ENCODE peak calls at places on chromosomes 13 and 19, in five cellular contexts. H is PC-3, K is HCT116, F is GM23338, E is GM23248. L is an unnamed sample. For H3K9me2, the result is how much of the 10 kb centered on the place peaks cover.

GRCh38 chr13:47708386-47708785 is 292.7 kb downstream of the SUCLA2 start:
- DNase-seq in H (peak), K (no peak), F (no peak), E (peak), L (no peak)

GRCh38 chr19:18496167-18496979 is 25.5 kb downstream of the ELL start:
- DNase-seq in H (peak), K (no peak), F (no peak), E (peak), L (peak)

GRCh38 chr13:80213201-80213600 is 127.7 kb downstream of the SPRY2 start:
- DNase-seq in H (no peak), K (no peak), F (no peak), E (no peak), L (no peak)

GRCh38 chr19:6577410-6578125 is 13.4 kb downstream of the CD70 start:
- DNase-seq in H (no peak), K (no peak), F (no peak), E (no peak), L (peak)

GRCh38 chr19:45746866-45747265 is 13.6 kb downstream of the MEIOSIN start:
- DNase-seq in H (no peak), K (no peak), F (no peak), E (no peak), L (no peak)

GRCh38 chr19:31784631-31785237 is 435.5 kb upstream of the TSHZ3 start:
- DNase-seq in H (no peak), K (no peak), F (no peak), E (no peak), L (no peak)

GRCh38 chr13:59997976-59998375 is 165.8 kb downstream of the DIAPH3 start:
- DNase-seq in H (no peak), K (no peak), F (no peak), E (no peak), L (no peak)

GRCh38 chr19:58518261-58519086 is 1.1 kb downstream of the ZBTB45 start:
- DNase-seq in H (peak), K (no peak), F (no peak), E (peak), L (no peak)

GRCh38 chr13:109162248-109163051 is 533.0 kb downstream of the MYO16 start:
- DNase-seq in H (peak), K (no peak), F (no peak), E (no peak), L (peak)

GRCh38 chr19:35894342-35894741 is 6.0 kb downstream of the NFKBID start:
- DNase-seq in H (no peak), K (no peak), F (no peak), E (no peak), L (no peak)

GRCh38 chr13:29688193-29688592 is 92.7 kb upstream of the SLC7A1 start:
- DNase-seq in H (no peak), K (no peak), F (no peak), E (peak), L (no peak)

GRCh38 chr19:19185853-19186728 is 5.9 kb downstream of the BORCS8 start:
- DNase-seq in H (peak), K (peak), F (peak), E (peak), L (peak)

GRCh38 chr13:104086205-104086604 is 1020.0 kb upstream of the SLC10A2 start:
- DNase-seq in H (no peak), K (no peak), F (no peak), E (no peak), L (no peak)

GRCh38 chr19:35272122-35272715 is 3.5 kb downstream of the USF2 start:
- DNase-seq in H (no peak), K (no peak), F (no peak), E (no peak), L (no peak)

GRCh38 chr13:48096670-48097069 is 1.8 kb upstream of the MED4 start:
- DNase-seq in H (no peak), K (no peak), F (peak), E (no peak), L (no peak)

GRCh38 chr13:73223372-73223781 is 164.6 kb downstream of the KLF5 start:
- DNase-seq in H (peak), K (no peak), F (no peak), E (no peak), L (peak)

GRCh38 chr13:31096624-31097302 is 64.9 kb downstream of the HSPH1 start:
- DNase-seq in H (peak), K (no peak), F (peak), E (no peak), L (no peak)

GRCh38 chr13:59793107-59793506 is 370.6 kb downstream of the DIAPH3 start:
- DNase-seq in H (no peak), K (no peak), F (peak), E (no peak), L (no peak)

GRCh38 chr13:73025212-73026012 is 33.4 kb upstream of the KLF5 start:
- DNase-seq in H (no peak), K (no peak), F (no peak), E (peak), L (no peak)

GRCh38 chr13:95281258-95281602 is 20.0 kb downstream of the ABCC4 start:
- DNase-seq in H (no peak), K (no peak), F (no peak), E (no peak), L (no peak)

GRCh38 chr19:18896421-18896841 is 473 bp upstream of the CERS1 start:
- DNase-seq in H (peak), K (no peak), F (peak), E (peak), L (no peak)

GRCh38 chr13:34155931-34156607 is 338.1 kb downstream of the RFC3 start:
- DNase-seq in H (peak), K (peak), F (no peak), E (peak), L (no peak)

GRCh38 chr19:1655992-1656608 is 3.7 kb upstream of the TCF3 start:
- DNase-seq in H (no peak), K (no peak), F (no peak), E (no peak), L (no peak)

GRCh38 chr13:96090240-96091101 is 564 bp downstream of the HS6ST3 start:
- DNase-seq in H (no peak), K (no peak), F (peak), E (peak), L (peak)

GRCh38 chr13:112730157-112730671 is 40.4 kb downstream of the ATP11A start:
- DNase-seq in H (no peak), K (no peak), F (no peak), E (no peak), L (no peak)

GRCh38 chr13:45773944-45774343 is 71.8 kb downstream of the CBY2 start:
- DNase-seq in H (no peak), K (no peak), F (no peak), E (no peak), L (no peak)

GRCh38 chr19:2423913-2424685 is 3.3 kb downstream of the TIMM13 start:
- DNase-seq in H (no peak), K (no peak), F (no peak), E (no peak), L (no peak)

GRCh38 chr19:51462681-51463080 is 4.4 kb upstream of the SIGLEC8 start:
- DNase-seq in H (no peak), K (no peak), F (no peak), E (no peak), L (no peak)

GRCh38 chr13:34179481-34179880 is 361.5 kb downstream of the RFC3 start:
- DNase-seq in H (no peak), K (no peak), F (peak), E (peak), L (no peak)

GRCh38 chr13:89066868-89067466 is 1395.8 kb downstream of the SLITRK5 start:
- DNase-seq in H (peak), K (peak), F (peak), E (peak), L (peak)

GRCh38 chr13:34343413-34343812 is 525.5 kb downstream of the RFC3 start:
- DNase-seq in H (no peak), K (no peak), F (no peak), E (no peak), L (no peak)

GRCh38 chr13:90386090-90386489 is 961.4 kb upstream of the MIR17HG start:
- DNase-seq in H (no peak), K (no peak), F (no peak), E (no peak), L (no peak)

GRCh38 chr13:102117175-102117830 is 284.5 kb downstream of the FGF14 start:
- DNase-seq in H (no peak), K (no peak), F (no peak), E (no peak), L (no peak)

GRCh38 chr13:82636119-82636518 is 1246.2 kb downstream of the SLITRK1 start:
- DNase-seq in H (peak), K (no peak), F (no peak), E (peak), L (no peak)

GRCh38 chr19:658059-658839 is 4.8 kb downstream of the RNF126 start:
- DNase-seq in H (no peak), K (no peak), F (no peak), E (peak), L (no peak)

GRCh38 chr19:4399871-4400768 is at the start of gene SH3GL1:
- DNase-seq in H (peak), K (peak), F (peak), E (peak), L (peak)
- H3K27ac ChIP-seq in H (no peak), K (peak), F (peak), E (peak), L (peak)

GRCh38 chr13:77979721-77980377 is 61.2 kb upstream of the EDNRB start:
- DNase-seq in H (no peak), K (no peak), F (no peak), E (peak), L (no peak)
- H3K9me2 ChIP-seq in H (under half), K (under half), F (under half), E (under half), L (under half)

DNA sequence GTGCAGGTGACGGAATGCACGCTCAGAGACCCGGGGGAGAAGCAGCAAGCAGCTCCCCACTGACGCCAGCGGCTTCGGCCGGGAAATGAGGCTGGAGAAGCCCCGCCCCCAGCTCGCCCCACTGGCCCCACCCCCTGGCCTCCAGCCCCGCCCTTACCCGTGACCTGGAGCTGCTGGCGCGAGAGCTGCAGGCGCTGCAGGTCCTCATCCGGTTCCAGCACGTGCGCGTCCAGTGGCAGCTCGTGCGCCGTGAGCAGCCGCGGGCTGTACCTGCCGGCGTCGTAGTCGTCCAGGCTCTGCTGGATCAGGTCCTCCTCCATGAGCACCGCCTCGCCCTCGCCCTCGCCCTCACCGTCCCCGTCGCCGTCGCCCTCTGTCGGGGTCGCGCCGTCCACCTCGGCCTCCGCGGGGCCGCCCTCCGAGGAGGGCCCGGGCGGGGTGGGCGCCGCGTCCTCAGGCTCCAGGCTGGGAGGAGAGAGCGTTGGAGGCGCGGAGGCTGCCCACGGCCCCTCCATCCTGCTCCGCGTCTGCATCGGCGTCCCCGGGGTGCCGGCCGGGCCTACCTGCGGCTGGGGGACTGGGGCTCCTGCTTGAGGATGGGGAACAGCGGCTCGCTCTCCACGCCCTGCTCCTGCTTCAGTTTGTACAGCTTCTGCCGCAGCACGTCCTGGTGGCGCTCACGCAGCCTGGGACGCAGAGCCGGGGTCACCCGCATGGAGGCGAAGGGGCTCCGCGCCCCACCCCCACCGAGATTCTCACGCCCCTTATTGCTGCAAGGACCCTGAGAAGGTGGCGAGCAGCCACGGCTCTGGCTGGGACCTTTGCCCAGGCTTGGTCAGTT is 6.4 kb upstream of the TBXA2R start:
- DNase-seq in H (no peak), K (no peak), F (peak), E (peak), L (no peak)
- H3K27ac ChIP-seq in H (no peak), K (no peak), F (peak), E (no peak), L (no peak)

DNA sequence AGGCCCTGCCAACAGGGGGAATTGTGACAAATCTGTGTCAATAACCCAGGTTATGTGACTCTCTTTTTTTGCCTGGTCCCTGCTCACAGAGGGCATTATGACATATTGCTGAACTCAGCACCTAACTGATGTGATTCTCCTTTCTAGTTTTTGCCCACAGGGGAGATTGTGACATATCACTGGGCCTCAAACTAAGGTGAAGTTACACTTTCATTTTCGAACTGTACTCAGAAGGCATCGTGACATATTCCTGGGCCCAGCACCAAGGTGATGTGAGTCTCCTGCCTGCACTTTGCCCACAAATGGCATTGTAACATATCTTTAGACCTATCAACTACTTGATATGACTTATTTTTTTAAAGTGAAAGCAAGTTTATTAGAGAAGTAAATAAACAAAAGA is 83.0 kb downstream of the ZNF728 start:
- DNase-seq in H (no peak), K (no peak), F (no peak), E (no peak), L (peak)
- H3K9me2 ChIP-seq in H (under half), K (under half), F (under half), E (under half), L (under half)

DNA sequence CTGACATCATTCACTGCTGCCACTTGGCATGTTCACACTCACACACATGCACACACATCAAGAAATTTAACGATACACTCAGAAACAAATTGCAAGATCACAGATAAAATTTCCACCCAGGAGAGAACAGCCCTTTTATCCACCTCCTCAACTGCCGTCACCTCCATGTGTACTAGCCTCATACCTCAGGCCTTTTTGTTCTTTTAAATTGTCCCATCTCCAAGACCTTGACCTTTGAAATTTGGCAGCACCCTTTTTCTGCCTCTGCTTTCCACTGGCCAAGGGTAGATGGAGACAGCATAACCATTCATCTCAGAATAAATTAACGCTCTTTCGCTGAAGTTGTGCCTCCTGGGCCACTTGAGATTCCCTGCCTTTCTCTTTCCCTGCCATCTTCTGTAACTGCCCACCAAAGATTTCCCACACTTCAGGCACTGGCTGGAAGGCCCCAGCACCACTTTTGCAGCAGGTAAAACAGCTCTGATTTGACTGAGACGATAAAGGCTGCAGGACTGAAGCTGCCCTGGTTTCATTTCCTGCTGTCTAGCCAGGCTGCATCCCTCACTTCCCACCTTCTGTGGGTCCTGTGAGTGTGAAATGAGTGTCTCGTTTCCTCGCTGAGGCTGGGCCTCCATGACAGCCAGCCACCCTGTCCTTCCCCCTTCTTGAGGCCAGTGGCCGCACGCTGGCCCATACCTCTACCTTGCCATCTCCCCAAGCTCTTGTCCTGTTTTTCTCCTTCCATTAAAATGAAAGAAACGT is 39.3 kb downstream of the MBNL2 start:
- DNase-seq in H (no peak), K (no peak), F (no peak), E (no peak), L (no peak)
- H3K27ac ChIP-seq in H (no peak), K (peak), F (no peak), E (no peak), L (no peak)

DNA sequence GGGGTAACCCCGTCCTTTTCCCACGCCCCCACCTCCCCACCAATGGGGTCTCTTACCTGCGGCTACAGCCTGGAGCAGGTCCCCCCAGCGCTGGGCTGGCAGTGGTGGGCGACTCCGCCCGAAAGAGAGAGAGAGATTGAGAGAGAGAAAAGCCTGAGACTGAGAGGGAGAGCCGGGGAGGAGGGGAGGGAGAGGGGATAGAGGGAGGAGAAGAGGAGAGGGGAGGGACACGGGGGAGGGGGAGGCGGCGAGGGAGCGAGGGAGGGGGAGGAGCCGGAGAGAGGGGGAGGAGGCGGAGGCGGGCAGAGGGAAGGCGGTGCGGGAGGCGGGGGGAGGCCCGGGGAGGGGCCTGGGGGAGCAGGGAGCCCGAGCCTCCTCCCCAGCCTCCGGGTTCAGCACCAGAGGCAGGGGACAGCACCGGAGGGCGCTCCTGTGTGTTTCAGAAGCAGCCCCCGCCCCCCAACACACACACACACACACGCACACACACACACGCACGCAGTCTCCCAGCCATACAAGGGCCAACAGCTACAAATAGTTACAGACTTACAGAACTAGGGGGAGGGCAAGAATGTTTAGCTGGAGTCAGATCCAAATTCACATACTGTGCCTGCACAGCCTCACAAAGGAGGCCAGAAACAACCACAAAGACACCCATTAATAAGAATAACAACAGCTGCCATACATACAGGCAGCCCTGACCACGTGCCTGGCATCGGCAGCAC is at the start of gene SLC8A2:
- DNase-seq in H (peak), K (peak), F (peak), E (peak), L (peak)
- H3K9me2 ChIP-seq in H (under half), K (under half), F (under half), E (under half), L (under half)